ENCODE peak calls at places on chromosomes 11 and 22, in five cellular contexts. Z is HCT116, L is hepatocyte, M is GM23338, X is PC-3. A is an unnamed sample.
A peak's percentile ranks its signal among the peaks of the same experiment; 100 is the strongest.

GRCh38 chr11:121467965-121468364 is 15.2 kb upstream of the SORL1-AS1 start:
- DNase-seq in M (no peak), L (no peak), X (no peak), Z (no peak), A (peak; percentile 24)

GRCh38 chr11:104694259-104695070 is 203.8 kb downstream of the CASP12 start:
- DNase-seq in L (peak; percentile 26), Z (no peak), M (no peak), X (no peak), A (peak; percentile 68)

GRCh38 chr11:72583616-72584292 is 90.5 kb downstream of the PDE2A start:
- DNase-seq in L (no peak), M (no peak), Z (no peak), X (no peak), A (no peak)

GRCh38 chr22:25488244-25489020 is 76.0 kb upstream of the GRK3 start:
- DNase-seq in L (peak; percentile 52), X (peak; percentile 70), M (no peak), Z (peak; percentile 79), A (peak; percentile 93)

GRCh38 chr11:32563600-32563959 is 20.1 kb upstream of the EIF3M start:
- DNase-seq in M (no peak), X (no peak), L (no peak), Z (no peak), A (no peak)

GRCh38 chr22:31652911-31653684 is 8.9 kb downstream of the PISD start:
- DNase-seq in L (peak; percentile 23), M (no peak), X (peak; percentile 67), Z (no peak), A (no peak)

GRCh38 chr11:113505541-113506375 is 30.6 kb upstream of the DRD2 start:
- DNase-seq in Z (peak; percentile 22), M (no peak), X (peak; percentile 71), L (peak; percentile 26), A (peak; percentile 96)

GRCh38 chr11:9719949-9720646 is 56.2 kb downstream of the SWAP70 start:
- DNase-seq in L (no peak), X (peak; percentile 40), M (no peak), Z (no peak), A (peak; percentile 29)

GRCh38 chr11:121550247-121551132 is 97.7 kb upstream of the SORL1-AS1 start:
- DNase-seq in M (no peak), L (no peak), Z (no peak), X (no peak), A (peak; percentile 19)

GRCh38 chr11:18492888-18493287 is 33.9 kb downstream of the TSG101 start:
- DNase-seq in L (peak; percentile 13), Z (no peak), M (peak; percentile 2), X (peak; percentile 52), A (no peak)

GRCh38 chr11:94549166-94549565 is 5.4 kb downstream of the FUT4 start:
- DNase-seq in M (no peak), X (no peak), L (no peak), Z (no peak), A (no peak)

GRCh38 chr22:45271667-45272188 is 13.0 kb upstream of the UPK3A start:
- DNase-seq in Z (no peak), M (no peak), L (no peak), X (no peak), A (peak; percentile 37)

GRCh38 chr11:117045196-117045595 is 53.0 kb downstream of the SIK3 start:
- DNase-seq in M (peak; percentile 34), Z (no peak), L (peak; percentile 57), X (peak; percentile 49), A (peak; percentile 40)

GRCh38 chr11:83007909-83008580 is 63.7 kb downstream of the RAB30 start:
- DNase-seq in M (peak; percentile 24), Z (no peak), X (no peak), L (peak; percentile 69), A (no peak)

GRCh38 chr11:118646393-118646792 is 33.1 kb downstream of the TREH start:
- DNase-seq in Z (no peak), L (no peak), X (no peak), M (no peak), A (no peak)

GRCh38 chr11:126607374-126607773 is 251.9 kb downstream of the ST3GAL4 start:
- DNase-seq in M (peak; percentile 89), Z (peak; percentile 31), L (peak; percentile 80), X (peak; percentile 75), A (peak; percentile 89)

GRCh38 chr11:123137496-123138270 is 57.4 kb downstream of the CLMP start:
- DNase-seq in Z (no peak), X (no peak), L (peak; percentile 66), M (peak; percentile 85), A (peak; percentile 92)

GRCh38 chr22:39092111-39092867 is 4.8 kb upstream of the APOBEC3H start:
- DNase-seq in L (no peak), X (no peak), M (no peak), Z (no peak), A (no peak)

GRCh38 chr22:46592390-46592872 is 27.8 kb upstream of the GRAMD4 start:
- DNase-seq in M (no peak), L (no peak), Z (no peak), X (peak; percentile 31), A (peak; percentile 89)

GRCh38 chr11:121767433-121767832 is 314.7 kb upstream of the SORL1-AS1 start:
- DNase-seq in M (no peak), Z (no peak), L (no peak), X (no peak), A (peak; percentile 42)

GRCh38 chr22:18060646-18061620 is 16.9 kb upstream of the PEX26 start:
- DNase-seq in Z (no peak), L (peak; percentile 76), X (peak; percentile 65), M (no peak), A (peak; percentile 88)

GRCh38 chr11:74683279-74683871 is 47.9 kb downstream of the CHRDL2 start:
- DNase-seq in L (peak; percentile 39), Z (no peak), M (peak; percentile 72), X (no peak), A (peak; percentile 70)
- H3K27ac ChIP-seq in L (no peak overlapping the region), Z (no peak overlapping the region), M (no peak overlapping the region), X (no peak overlapping the region), A (no peak overlapping the region)

GRCh38 chr11:78054971-78055370 is 8.7 kb upstream of the THRSP start:
- DNase-seq in L (no peak), Z (no peak), M (no peak), X (no peak), A (no peak)
- TF ChIP-seq EZH2phosphoT487 in L (no peak), Z (no peak), M (no peak), X (no peak), A (no peak)

DNA sequence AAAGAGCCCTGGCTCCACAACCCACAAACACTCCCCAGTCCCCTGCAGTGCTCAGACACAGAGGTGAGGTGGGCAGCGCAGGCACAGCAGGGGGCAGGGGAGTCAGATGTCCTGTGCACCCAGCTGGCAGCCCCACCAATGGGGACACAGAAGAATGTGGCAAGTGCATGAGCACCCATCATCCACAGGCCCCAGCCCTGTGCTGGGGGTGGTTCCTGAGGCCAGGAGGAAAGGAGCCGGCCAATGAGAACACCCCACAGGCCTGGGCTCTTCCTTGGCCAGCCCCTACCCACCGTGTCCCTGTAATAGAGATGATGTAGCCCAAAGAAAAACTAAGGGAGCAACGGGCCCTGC is 9.3 kb downstream of the GNB1L start:
- DNase-seq in Z (no peak), X (no peak), M (no peak), L (no peak), A (peak; percentile 12)
- H3K27ac ChIP-seq in Z (no peak overlapping the region), X (no peak overlapping the region), M (no peak overlapping the region), L (no peak overlapping the region), A (peak overlapping the region; percentile 89)

DNA sequence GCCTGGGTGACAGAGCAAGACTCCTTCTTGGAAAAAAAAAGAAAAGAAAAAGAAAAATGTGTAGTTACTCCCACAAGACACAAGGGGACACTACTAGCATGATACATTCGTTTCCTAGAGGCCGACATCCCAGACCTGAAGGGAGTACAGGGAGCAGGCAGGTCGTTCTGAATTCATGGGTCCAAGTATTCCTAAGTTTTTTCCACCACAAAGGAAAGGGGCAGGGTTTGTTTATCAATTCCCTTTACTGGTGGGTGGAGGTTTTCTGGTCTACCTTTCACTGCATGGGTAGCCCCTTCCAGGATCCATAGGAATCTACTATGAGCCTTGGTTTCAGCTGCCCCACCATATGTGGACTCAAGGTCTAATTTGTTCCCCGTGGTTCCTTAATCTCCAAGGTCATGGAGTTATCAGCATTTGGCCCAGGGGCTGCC is 11.8 kb downstream of the TIGD3 start:
- DNase-seq in X (peak; percentile 86), Z (peak; percentile 67), M (peak; percentile 91), L (peak; percentile 87), A (peak; percentile 90)
- TF ChIP-seq EZH2phosphoT487 in X (no peak), Z (no peak), M (no peak), L (no peak), A (no peak)

DNA sequence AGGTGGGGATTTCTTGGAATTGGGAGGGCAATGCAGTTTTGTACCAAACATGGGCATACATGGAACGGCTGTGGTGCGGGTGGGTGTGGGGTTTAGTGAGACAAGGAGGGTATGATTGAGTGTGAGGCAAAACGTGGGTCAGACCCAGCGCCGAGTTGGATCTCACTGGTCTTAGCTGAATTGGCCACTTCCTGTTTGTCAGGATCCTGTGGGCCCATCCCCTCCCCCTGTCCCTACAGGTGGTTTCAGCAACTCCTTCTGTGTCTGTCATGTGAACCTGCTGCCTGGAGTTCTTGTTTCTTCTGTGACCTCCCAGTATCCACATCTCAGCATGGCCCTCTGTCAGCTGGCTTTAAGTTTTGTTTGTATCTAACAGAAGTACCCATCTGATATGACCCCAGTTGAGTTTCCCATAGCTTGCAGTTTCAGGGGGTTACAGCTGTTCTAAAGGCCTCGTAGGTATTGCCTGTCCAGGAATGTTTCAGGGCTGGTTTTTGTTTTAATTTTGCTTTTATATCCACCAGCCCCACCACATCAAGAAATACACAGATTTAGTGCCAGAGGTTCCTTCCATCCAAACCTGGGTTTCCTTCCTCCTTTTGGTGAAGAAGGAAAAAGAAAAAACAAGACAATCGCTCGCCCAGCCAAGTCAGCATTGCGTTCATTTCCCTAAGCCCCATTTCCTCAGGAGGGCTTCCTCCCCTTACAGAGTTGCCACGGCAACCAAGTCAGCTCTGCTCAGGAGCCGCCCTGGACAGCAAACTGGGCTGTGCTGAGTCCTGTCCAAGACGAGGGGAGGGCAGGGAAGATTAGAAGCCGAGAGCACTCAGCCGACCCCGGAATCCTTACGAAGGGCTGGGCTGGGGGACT is 6.1 kb downstream of the APOL1 start:
- DNase-seq in Z (no peak), L (peak; percentile 51), X (no peak), M (peak; percentile 78), A (no peak)
- H3K27ac ChIP-seq in Z (no peak overlapping the region), L (peak overlapping the region; percentile 79), X (no peak overlapping the region), M (peak overlapping the region; percentile 67), A (no peak overlapping the region)

GRCh38 chr11:102110761-102111010 is 439 bp downstream of the YAP1 start:
- DNase-seq in M (no peak), Z (no peak), X (no peak), L (no peak), A (no peak)

GRCh38 chr11:102114032-102114431 is 3.8 kb downstream of the YAP1 start:
- DNase-seq in Z (no peak), M (peak; percentile 28), X (no peak), L (peak; percentile 7), A (peak; percentile 32)

GRCh38 chr11:102111787-102112653 is 1.8 kb downstream of the YAP1 start:
- DNase-seq in Z (peak; percentile 98), X (peak; percentile 98), M (no peak), L (peak; percentile 83), A (peak; percentile 92)

GRCh38 chr11:102111011-102111786 is 952 bp downstream of the YAP1 start:
- DNase-seq in M (peak; percentile 94), Z (no peak), X (peak; percentile 79), L (peak; percentile 96), A (peak; percentile 89)

GRCh38 chr11:102112654-102112926 is 2.3 kb downstream of the YAP1 start:
- DNase-seq in L (no peak), X (peak; percentile 23), Z (no peak), M (no peak), A (no peak)
- TF ChIP-seq EZH2phosphoT487 in L (no peak), X (no peak), Z (no peak), M (no peak), A (no peak)

A was measured in GM23248.